ENCODE peak calls at places on chromosomes 3 and 15, in six cellular contexts. O, D, E, L, X and R are unnamed samples.

GRCh38 chr3:56254261-56254660 is 214.0 kb downstream of the ERC2 start:
- DNase-seq in O (no peak), L (peak), D (no peak), X (no peak), E (no peak), R (no peak)

GRCh38 chr3:150074697-150075416 is 104.2 kb upstream of the PFN2 start:
- DNase-seq in D (no peak), O (no peak), E (no peak), X (no peak), L (no peak), R (no peak)

GRCh38 chr3:4416961-4417360 is 50.1 kb downstream of the SUMF1 start:
- DNase-seq in E (no peak), O (peak), L (no peak), D (peak), X (no peak), R (no peak)

GRCh38 chr15:55873024-55873745 is 120.2 kb downstream of the NEDD4 start:
- DNase-seq in X (no peak), D (peak), E (no peak), L (peak), O (peak), R (no peak)

GRCh38 chr3:153599685-153600084 is 437.7 kb downstream of the RAP2B start:
- DNase-seq in O (peak), X (no peak), D (peak), E (no peak), L (no peak), R (no peak)

GRCh38 chr3:146222204-146223046 is 28.5 kb downstream of the PLSCR4 start:
- DNase-seq in E (no peak), O (peak), D (peak), X (peak), L (peak), R (no peak)

GRCh38 chr3:43953814-43954241 is 263.1 kb downstream of the ABHD5 start:
- DNase-seq in X (no peak), D (peak), L (no peak), O (peak), E (no peak), R (no peak)

GRCh38 chr3:27939940-27940339 is 217.8 kb upstream of the EOMES start:
- DNase-seq in D (peak), O (peak), L (peak), X (peak), E (no peak), R (peak)

GRCh38 chr15:35533130-35534110 is 12.5 kb downstream of the DPH6 start:
- DNase-seq in X (no peak), D (peak), E (no peak), L (no peak), O (peak), R (no peak)

GRCh38 chr3:36258381-36258780 is 121.9 kb upstream of the STAC start:
- DNase-seq in L (no peak), E (no peak), X (no peak), O (no peak), D (no peak), R (no peak)

GRCh38 chr3:158748237-158748828 is 16.1 kb upstream of the RARRES1 start:
- DNase-seq in X (no peak), L (no peak), E (no peak), D (peak), O (peak), R (no peak)

GRCh38 chr15:44790215-44790614 is 53.9 kb downstream of the TRIM69 start:
- DNase-seq in L (no peak), D (no peak), X (no peak), O (no peak), E (no peak), R (no peak)

GRCh38 chr15:38991126-38991525 is 426.5 kb upstream of the RASGRP1 start:
- DNase-seq in O (peak), D (peak), L (peak), X (no peak), E (no peak), R (peak)

GRCh38 chr3:176650478-176650877 is 546.8 kb downstream of the TBL1XR1 start:
- DNase-seq in L (peak), O (peak), D (peak), E (no peak), X (no peak), R (no peak)

GRCh38 chr15:69701198-69701597 is 248.6 kb downstream of the RPLP1 start:
- DNase-seq in L (no peak), D (no peak), O (no peak), X (no peak), E (no peak), R (no peak)

GRCh38 chr3:9347887-9348286 is 15.0 kb upstream of the THUMPD3 start:
- DNase-seq in E (no peak), X (no peak), O (no peak), L (no peak), D (peak), R (no peak)

GRCh38 chr15:64502537-64502936 is 42.2 kb downstream of the ZNF609 start:
- DNase-seq in D (peak), O (peak), X (no peak), L (no peak), E (no peak), R (no peak)

GRCh38 chr15:80093854-80094418 is 34.5 kb downstream of the ZFAND6 start:
- DNase-seq in O (no peak), L (peak), X (no peak), D (no peak), E (no peak), R (no peak)

GRCh38 chr3:30658328-30659052 is 52.1 kb downstream of the TGFBR2 start:
- DNase-seq in O (peak), E (no peak), X (no peak), L (no peak), D (peak), R (no peak)

GRCh38 chr3:27568393-27568792 is 84.2 kb upstream of the SLC4A7 start:
- DNase-seq in X (no peak), D (peak), O (no peak), E (no peak), L (no peak), R (no peak)

GRCh38 chr3:45367451-45367850 is 20.9 kb upstream of the LARS2 start:
- DNase-seq in O (peak), E (no peak), L (no peak), X (no peak), D (peak), R (no peak)

GRCh38 chr3:124131158-124132115 is 139.5 kb upstream of the ROPN1 start:
- DNase-seq in L (no peak), X (no peak), E (no peak), O (no peak), D (no peak), R (no peak)

GRCh38 chr3:9007213-9007612 is 43.9 kb upstream of the RAD18 start:
- DNase-seq in L (no peak), E (no peak), X (no peak), D (no peak), O (no peak), R (no peak)

GRCh38 chr3:99170867-99171517 is 269.5 kb upstream of the DCBLD2 start:
- DNase-seq in E (no peak), X (no peak), L (no peak), O (no peak), D (no peak), R (no peak)

GRCh38 chr15:66682246-66682645 is 19.8 kb upstream of the SMAD6 start:
- DNase-seq in E (no peak), D (no peak), L (no peak), X (no peak), O (no peak), R (no peak)

GRCh38 chr15:101121511-101122090 is 130.2 kb downstream of the CHSY1 start:
- DNase-seq in L (peak), D (peak), O (peak), E (peak), X (peak), R (peak)

GRCh38 chr15:29870495-29871151 is 48.4 kb upstream of the TJP1 start:
- DNase-seq in E (no peak), D (no peak), X (no peak), L (peak), O (peak), R (no peak)

GRCh38 chr3:113428581-113428980 is 12.7 kb downstream of the CFAP44 start:
- DNase-seq in E (no peak), L (no peak), X (no peak), D (peak), O (no peak), R (no peak)

GRCh38 chr3:13482106-13482690 is 2.1 kb downstream of the HDAC11 start:
- DNase-seq in E (no peak), X (no peak), L (no peak), O (no peak), D (no peak), R (no peak)

GRCh38 chr3:46902188-46902631 is 24.7 kb downstream of the PTH1R start:
- DNase-seq in E (no peak), X (no peak), O (no peak), L (no peak), D (no peak), R (no peak)

GRCh38 chr3:171311784-171312183 is 148.4 kb downstream of the TNIK start:
- DNase-seq in O (no peak), E (no peak), L (no peak), D (no peak), X (no peak), R (no peak)

GRCh38 chr3:56630966-56631365 is 52.1 kb downstream of the TASOR start:
- DNase-seq in D (peak), E (no peak), L (no peak), X (no peak), O (no peak), R (no peak)

GRCh38 chr15:98609144-98609852 is 39.0 kb upstream of the IGF1R start:
- DNase-seq in D (peak), O (peak), X (peak), E (peak), L (peak), R (no peak)

GRCh38 chr3:112814256-112814655 is 32.4 kb downstream of the CD200R1L start:
- DNase-seq in X (no peak), D (peak), E (no peak), O (peak), L (peak), R (no peak)

GRCh38 chr3:179852117-179852886 is 184.4 kb downstream of the PEX5L start:
- DNase-seq in D (peak), X (peak), O (peak), L (peak), E (no peak), R (no peak)

DNA sequence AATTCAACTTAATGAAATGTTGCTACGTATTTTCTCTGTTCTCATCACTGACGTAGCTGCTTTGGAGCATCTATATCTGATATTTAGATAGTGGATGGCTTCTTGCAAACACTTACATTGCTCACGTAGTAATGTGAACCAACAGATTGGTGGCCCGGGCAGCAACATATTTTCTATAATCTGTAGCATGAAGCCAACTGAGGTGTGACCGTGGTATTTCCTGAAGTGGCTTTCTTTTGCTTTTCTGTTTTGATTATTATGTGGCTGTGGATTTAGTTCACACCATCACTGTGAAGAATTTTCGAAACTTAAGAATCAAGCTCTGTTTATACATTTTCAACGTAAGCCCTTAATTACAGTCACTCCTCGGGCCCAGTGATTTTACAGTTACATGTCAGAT is 288.5 kb downstream of the LPP start:
- DNase-seq in E (no peak), O (no peak), L (no peak), X (no peak), D (no peak), R (no peak)
- H2BK15ac ChIP-seq in E (no peak), O (no peak), L (no peak), X (no peak), D (no peak), R (no peak)

DNA sequence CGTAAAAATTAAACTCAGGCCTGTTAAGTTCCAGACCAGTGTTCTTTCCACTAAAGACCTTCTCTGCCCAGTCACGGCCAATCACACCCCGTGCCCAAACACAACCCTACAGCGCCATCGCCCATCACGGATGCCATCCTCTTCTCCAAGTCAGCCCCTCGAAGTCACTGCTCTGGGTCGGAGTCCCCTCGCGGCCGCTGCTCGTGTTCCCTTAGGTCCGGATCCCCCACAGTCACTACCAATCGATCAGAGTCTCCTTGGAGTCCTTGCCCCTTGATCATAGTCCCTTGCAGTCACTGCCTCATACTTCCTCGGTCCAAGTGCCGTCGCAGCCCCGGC is 491 bp downstream of the PCYT1A start:
- DNase-seq in E (no peak), O (peak), L (no peak), D (no peak), X (no peak), R (no peak)
- H4K8ac ChIP-seq in E (peak), O (peak), L (no peak), D (peak), X (no peak), R (no peak)

GRCh38 chr3:175433026-175433668 is 574.0 kb downstream of the NAALADL2 start:
- DNase-seq in E (no peak), L (no peak), X (no peak), D (peak), O (peak), R (no peak)
- H2BK15ac ChIP-seq in E (no peak), L (no peak), X (no peak), D (peak), O (no peak), R (no peak)

GRCh38 chr15:42547926-42548257 is 701 bp downstream of the LRRC57 start:
- DNase-seq in L (no peak), E (no peak), X (no peak), D (peak), O (no peak), R (no peak)
- H4K8ac ChIP-seq in L (no peak), E (no peak), X (no peak), D (no peak), O (no peak), R (no peak)

GRCh38 chr15:51672100-51672731 is 9.1 kb upstream of the SCG3 start:
- DNase-seq in X (no peak), L (peak), E (no peak), D (no peak), O (no peak), R (peak)

GRCh38 chr15:51668446-51668845 is 12.9 kb upstream of the SCG3 start:
- DNase-seq in D (no peak), E (no peak), O (no peak), X (no peak), L (no peak), R (no peak)

GRCh38 chr15:51667478-51667877 is 13.8 kb upstream of the SCG3 start:
- DNase-seq in X (no peak), D (no peak), O (no peak), E (no peak), L (no peak), R (no peak)

GRCh38 chr15:51672913-51673857 is 8.1 kb upstream of the SCG3 start:
- DNase-seq in O (no peak), L (no peak), D (no peak), E (no peak), X (no peak), R (no peak)

GRCh38 chr15:51669381-51669780 is 11.9 kb upstream of the SCG3 start:
- DNase-seq in O (no peak), E (no peak), X (no peak), L (no peak), D (no peak), R (no peak)
- H2BK15ac ChIP-seq in O (no peak), E (no peak), X (no peak), L (no peak), D (no peak), R (no peak)

GRCh38 chr3:111521881-111522280 is 20.1 kb upstream of the CD96 start:
- DNase-seq in E (no peak), X (no peak), D (peak), L (no peak), O (peak), R (no peak)
- H4K8ac ChIP-seq in E (no peak), X (no peak), D (no peak), L (no peak), O (no peak), R (no peak)

DNA sequence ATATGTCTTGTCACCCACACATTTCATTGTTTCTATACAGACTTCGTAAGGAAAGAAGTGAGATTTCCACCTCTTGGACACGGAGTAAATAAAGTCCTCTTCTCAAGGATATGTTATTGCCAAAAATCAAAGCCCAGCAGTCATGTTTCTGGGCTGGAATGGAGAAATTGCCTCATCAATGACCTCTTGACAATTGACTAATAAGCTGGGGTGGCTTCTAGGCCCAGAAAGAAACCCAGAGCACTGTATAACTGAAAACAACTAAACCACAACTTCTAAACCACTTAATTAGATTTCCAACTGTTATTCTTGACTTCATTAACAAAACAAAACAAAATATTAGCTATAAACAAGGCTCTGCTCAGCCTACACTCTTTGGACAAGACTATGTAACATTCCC is 56.4 kb upstream of the SLC24A5 start:
- DNase-seq in D (peak), O (peak), E (no peak), L (no peak), X (no peak), R (no peak)
- H2BK15ac ChIP-seq in D (no peak), O (no peak), E (no peak), L (no peak), X (no peak), R (no peak)

DNA sequence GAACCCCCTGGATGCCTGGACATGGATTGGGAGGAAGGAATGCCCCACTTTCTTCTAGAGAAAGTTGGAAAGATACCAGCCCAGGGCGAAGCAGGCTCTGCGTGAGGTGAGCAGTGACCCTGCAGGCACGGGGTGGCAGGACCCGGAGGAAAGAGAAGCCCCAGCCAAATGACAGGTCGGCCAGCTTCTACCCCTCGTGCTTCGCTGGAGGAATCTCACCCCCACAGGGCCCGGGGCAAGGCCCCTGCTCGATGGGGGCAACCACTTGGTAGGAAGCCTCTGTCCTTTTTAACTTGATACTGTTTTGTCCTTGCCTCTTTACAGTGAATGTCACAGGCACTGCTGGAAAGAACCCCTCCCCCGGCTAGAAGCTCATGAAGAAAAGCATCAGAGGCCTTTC is 54.5 kb downstream of the SH3BP5 start:
- DNase-seq in X (no peak), E (no peak), O (no peak), D (no peak), L (no peak), R (no peak)
- H4K8ac ChIP-seq in X (no peak), E (peak), O (no peak), D (no peak), L (no peak), R (no peak)